ENCODE peak calls at places on chromosomes 2 and 18, in nine cellular contexts. One of them, this sample, is unnamed.
A peak's percentile ranks its signal among the peaks of the same experiment; 100 is the strongest.

GRCh38 chr2:30695749-30696148 is 111.5 kb downstream of the CAPN13 start:
- DNase-seq in effector CD4-positive, alpha-beta T cell: no peak
- DNase-seq in CD8-positive, alpha-beta T cell: peak; percentile 23
- DNase-seq in mucosa of descending colon: no peak
- DNase-seq in astrocyte of the spinal cord: no peak
- DNase-seq in fibroblast of gingiva: no peak
- DNase-seq in renal cortical epithelial cell: no peak
- DNase-seq in activated CD8-positive, alpha-beta memory T cell treated with anti-CD3 and anti-CD28 coated beads, Interleukin-2, amount 50 U/mL, for 48 hours: peak; percentile 30
- DNase-seq in naive B cell: no peak
- DNase-seq in this sample: no peak

GRCh38 chr2:71385008-71385407 is 53.4 kb downstream of the ZNF638 start:
- DNase-seq in effector CD4-positive, alpha-beta T cell: no peak
- DNase-seq in CD8-positive, alpha-beta T cell: no peak
- DNase-seq in mucosa of descending colon: no peak
- DNase-seq in astrocyte of the spinal cord: peak; percentile 78
- DNase-seq in fibroblast of gingiva: peak; percentile 78
- DNase-seq in renal cortical epithelial cell: peak; percentile 28
- DNase-seq in activated CD8-positive, alpha-beta memory T cell treated with anti-CD3 and anti-CD28 coated beads, Interleukin-2, amount 50 U/mL, for 48 hours: no peak
- DNase-seq in naive B cell: no peak
- DNase-seq in this sample: no peak

GRCh38 chr2:11321847-11322246 is 22.6 kb downstream of the ROCK2 start:
- DNase-seq in effector CD4-positive, alpha-beta T cell: no peak
- DNase-seq in CD8-positive, alpha-beta T cell: no peak
- DNase-seq in mucosa of descending colon: no peak
- DNase-seq in astrocyte of the spinal cord: no peak
- DNase-seq in fibroblast of gingiva: no peak
- DNase-seq in renal cortical epithelial cell: no peak
- DNase-seq in activated CD8-positive, alpha-beta memory T cell treated with anti-CD3 and anti-CD28 coated beads, Interleukin-2, amount 50 U/mL, for 48 hours: no peak
- DNase-seq in naive B cell: no peak
- DNase-seq in this sample: no peak

GRCh38 chr18:41870817-41871216 is 84.2 kb upstream of the PIK3C3 start:
- DNase-seq in effector CD4-positive, alpha-beta T cell: no peak
- DNase-seq in CD8-positive, alpha-beta T cell: no peak
- DNase-seq in mucosa of descending colon: no peak
- DNase-seq in astrocyte of the spinal cord: no peak
- DNase-seq in fibroblast of gingiva: no peak
- DNase-seq in renal cortical epithelial cell: no peak
- DNase-seq in activated CD8-positive, alpha-beta memory T cell treated with anti-CD3 and anti-CD28 coated beads, Interleukin-2, amount 50 U/mL, for 48 hours: no peak
- DNase-seq in naive B cell: no peak
- DNase-seq in this sample: no peak

GRCh38 chr2:29560030-29560429 is 361.4 kb downstream of the ALK start:
- DNase-seq in effector CD4-positive, alpha-beta T cell: no peak
- DNase-seq in CD8-positive, alpha-beta T cell: no peak
- DNase-seq in mucosa of descending colon: no peak
- DNase-seq in astrocyte of the spinal cord: no peak
- DNase-seq in fibroblast of gingiva: no peak
- DNase-seq in renal cortical epithelial cell: no peak
- DNase-seq in activated CD8-positive, alpha-beta memory T cell treated with anti-CD3 and anti-CD28 coated beads, Interleukin-2, amount 50 U/mL, for 48 hours: no peak
- DNase-seq in naive B cell: no peak
- DNase-seq in this sample: no peak

GRCh38 chr18:23302852-23303527 is 150.1 kb upstream of the RIOK3 start:
- DNase-seq in effector CD4-positive, alpha-beta T cell: no peak
- DNase-seq in CD8-positive, alpha-beta T cell: no peak
- DNase-seq in mucosa of descending colon: no peak
- DNase-seq in astrocyte of the spinal cord: peak; percentile 94
- DNase-seq in fibroblast of gingiva: peak; percentile 89
- DNase-seq in renal cortical epithelial cell: peak; percentile 91
- DNase-seq in activated CD8-positive, alpha-beta memory T cell treated with anti-CD3 and anti-CD28 coated beads, Interleukin-2, amount 50 U/mL, for 48 hours: no peak
- DNase-seq in naive B cell: no peak
- DNase-seq in this sample: peak; percentile 33

GRCh38 chr2:218000137-218000536 is 2.7 kb downstream of the TNS1 start:
- DNase-seq in effector CD4-positive, alpha-beta T cell: no peak
- DNase-seq in CD8-positive, alpha-beta T cell: no peak
- DNase-seq in mucosa of descending colon: no peak
- DNase-seq in astrocyte of the spinal cord: peak; percentile 46
- DNase-seq in fibroblast of gingiva: peak; percentile 88
- DNase-seq in renal cortical epithelial cell: no peak
- DNase-seq in activated CD8-positive, alpha-beta memory T cell treated with anti-CD3 and anti-CD28 coated beads, Interleukin-2, amount 50 U/mL, for 48 hours: no peak
- DNase-seq in naive B cell: no peak
- DNase-seq in this sample: no peak

GRCh38 chr18:35345460-35345921 is 1.3 kb upstream of the ZNF24 start:
- DNase-seq in effector CD4-positive, alpha-beta T cell: no peak
- DNase-seq in CD8-positive, alpha-beta T cell: no peak
- DNase-seq in mucosa of descending colon: no peak
- DNase-seq in astrocyte of the spinal cord: no peak
- DNase-seq in fibroblast of gingiva: peak; percentile 5
- DNase-seq in renal cortical epithelial cell: peak; percentile 36
- DNase-seq in activated CD8-positive, alpha-beta memory T cell treated with anti-CD3 and anti-CD28 coated beads, Interleukin-2, amount 50 U/mL, for 48 hours: no peak
- DNase-seq in naive B cell: peak; percentile 23
- DNase-seq in this sample: no peak

GRCh38 chr2:182890773-182891381 is 24.4 kb upstream of the FRZB start:
- DNase-seq in effector CD4-positive, alpha-beta T cell: no peak
- DNase-seq in CD8-positive, alpha-beta T cell: no peak
- DNase-seq in mucosa of descending colon: no peak
- DNase-seq in astrocyte of the spinal cord: no peak
- DNase-seq in fibroblast of gingiva: no peak
- DNase-seq in renal cortical epithelial cell: no peak
- DNase-seq in activated CD8-positive, alpha-beta memory T cell treated with anti-CD3 and anti-CD28 coated beads, Interleukin-2, amount 50 U/mL, for 48 hours: no peak
- DNase-seq in naive B cell: no peak
- DNase-seq in this sample: no peak

GRCh38 chr2:17416891-17417391 is 101.3 kb downstream of the RAD51AP2 start:
- DNase-seq in effector CD4-positive, alpha-beta T cell: no peak
- DNase-seq in CD8-positive, alpha-beta T cell: no peak
- DNase-seq in mucosa of descending colon: no peak
- DNase-seq in astrocyte of the spinal cord: peak; percentile 98
- DNase-seq in fibroblast of gingiva: no peak
- DNase-seq in renal cortical epithelial cell: peak; percentile 89
- DNase-seq in activated CD8-positive, alpha-beta memory T cell treated with anti-CD3 and anti-CD28 coated beads, Interleukin-2, amount 50 U/mL, for 48 hours: no peak
- DNase-seq in naive B cell: no peak
- DNase-seq in this sample: no peak

GRCh38 chr2:89833116-89833779 is 1141.8 kb downstream of the RPIA start:
- DNase-seq in effector CD4-positive, alpha-beta T cell: no peak
- DNase-seq in CD8-positive, alpha-beta T cell: no peak
- DNase-seq in mucosa of descending colon: no peak
- DNase-seq in astrocyte of the spinal cord: no peak
- DNase-seq in fibroblast of gingiva: peak; percentile 30
- DNase-seq in renal cortical epithelial cell: no peak
- DNase-seq in activated CD8-positive, alpha-beta memory T cell treated with anti-CD3 and anti-CD28 coated beads, Interleukin-2, amount 50 U/mL, for 48 hours: no peak
- DNase-seq in naive B cell: no peak
- DNase-seq in this sample: no peak

GRCh38 chr2:133241231-133241575 is 327.1 kb downstream of the NCKAP5 start:
- DNase-seq in effector CD4-positive, alpha-beta T cell: no peak
- DNase-seq in CD8-positive, alpha-beta T cell: no peak
- DNase-seq in mucosa of descending colon: no peak
- DNase-seq in astrocyte of the spinal cord: peak; percentile 41
- DNase-seq in fibroblast of gingiva: peak; percentile 86
- DNase-seq in renal cortical epithelial cell: peak; percentile 10
- DNase-seq in activated CD8-positive, alpha-beta memory T cell treated with anti-CD3 and anti-CD28 coated beads, Interleukin-2, amount 50 U/mL, for 48 hours: no peak
- DNase-seq in naive B cell: no peak
- DNase-seq in this sample: no peak

GRCh38 chr2:150296795-150297546 is 190.5 kb downstream of the RND3 start:
- DNase-seq in effector CD4-positive, alpha-beta T cell: no peak
- DNase-seq in CD8-positive, alpha-beta T cell: no peak
- DNase-seq in mucosa of descending colon: no peak
- DNase-seq in astrocyte of the spinal cord: peak; percentile 43
- DNase-seq in fibroblast of gingiva: peak; percentile 67
- DNase-seq in renal cortical epithelial cell: peak; percentile 66
- DNase-seq in activated CD8-positive, alpha-beta memory T cell treated with anti-CD3 and anti-CD28 coated beads, Interleukin-2, amount 50 U/mL, for 48 hours: no peak
- DNase-seq in naive B cell: no peak
- DNase-seq in this sample: no peak

GRCh38 chr2:58865436-58865835 is 624.3 kb upstream of the FANCL start:
- DNase-seq in effector CD4-positive, alpha-beta T cell: no peak
- DNase-seq in CD8-positive, alpha-beta T cell: no peak
- DNase-seq in mucosa of descending colon: no peak
- DNase-seq in astrocyte of the spinal cord: no peak
- DNase-seq in fibroblast of gingiva: no peak
- DNase-seq in renal cortical epithelial cell: no peak
- DNase-seq in activated CD8-positive, alpha-beta memory T cell treated with anti-CD3 and anti-CD28 coated beads, Interleukin-2, amount 50 U/mL, for 48 hours: no peak
- DNase-seq in naive B cell: no peak
- DNase-seq in this sample: no peak

GRCh38 chr2:204988836-204989235 is 443.6 kb downstream of the PARD3B start:
- DNase-seq in effector CD4-positive, alpha-beta T cell: no peak
- DNase-seq in CD8-positive, alpha-beta T cell: no peak
- DNase-seq in mucosa of descending colon: no peak
- DNase-seq in astrocyte of the spinal cord: no peak
- DNase-seq in fibroblast of gingiva: no peak
- DNase-seq in renal cortical epithelial cell: no peak
- DNase-seq in activated CD8-positive, alpha-beta memory T cell treated with anti-CD3 and anti-CD28 coated beads, Interleukin-2, amount 50 U/mL, for 48 hours: no peak
- DNase-seq in naive B cell: no peak
- DNase-seq in this sample: no peak

GRCh38 chr2:182280128-182280527 is 146.7 kb downstream of the PDE1A start:
- DNase-seq in effector CD4-positive, alpha-beta T cell: no peak
- DNase-seq in CD8-positive, alpha-beta T cell: no peak
- DNase-seq in mucosa of descending colon: no peak
- DNase-seq in astrocyte of the spinal cord: peak; percentile 55
- DNase-seq in fibroblast of gingiva: no peak
- DNase-seq in renal cortical epithelial cell: peak; percentile 30
- DNase-seq in activated CD8-positive, alpha-beta memory T cell treated with anti-CD3 and anti-CD28 coated beads, Interleukin-2, amount 50 U/mL, for 48 hours: no peak
- DNase-seq in naive B cell: no peak
- DNase-seq in this sample: no peak

GRCh38 chr18:5955861-5956260 is 60.5 kb upstream of the TMEM200C start:
- DNase-seq in effector CD4-positive, alpha-beta T cell: no peak
- DNase-seq in CD8-positive, alpha-beta T cell: no peak
- DNase-seq in mucosa of descending colon: no peak
- DNase-seq in astrocyte of the spinal cord: no peak
- DNase-seq in fibroblast of gingiva: no peak
- DNase-seq in renal cortical epithelial cell: no peak
- DNase-seq in activated CD8-positive, alpha-beta memory T cell treated with anti-CD3 and anti-CD28 coated beads, Interleukin-2, amount 50 U/mL, for 48 hours: no peak
- DNase-seq in naive B cell: no peak
- DNase-seq in this sample: no peak

GRCh38 chr2:64612575-64613195 is 41.0 kb downstream of the SERTAD2 start:
- DNase-seq in effector CD4-positive, alpha-beta T cell: no peak
- DNase-seq in CD8-positive, alpha-beta T cell: peak; percentile 36
- DNase-seq in mucosa of descending colon: peak; percentile 7
- DNase-seq in astrocyte of the spinal cord: no peak
- DNase-seq in fibroblast of gingiva: no peak
- DNase-seq in renal cortical epithelial cell: no peak
- DNase-seq in activated CD8-positive, alpha-beta memory T cell treated with anti-CD3 and anti-CD28 coated beads, Interleukin-2, amount 50 U/mL, for 48 hours: no peak
- DNase-seq in naive B cell: no peak
- DNase-seq in this sample: peak; percentile 23

GRCh38 chr2:127479866-127480743 is 46.2 kb downstream of the IWS1 start:
- DNase-seq in effector CD4-positive, alpha-beta T cell: no peak
- DNase-seq in CD8-positive, alpha-beta T cell: no peak
- DNase-seq in mucosa of descending colon: no peak
- DNase-seq in astrocyte of the spinal cord: no peak
- DNase-seq in fibroblast of gingiva: no peak
- DNase-seq in renal cortical epithelial cell: no peak
- DNase-seq in activated CD8-positive, alpha-beta memory T cell treated with anti-CD3 and anti-CD28 coated beads, Interleukin-2, amount 50 U/mL, for 48 hours: no peak
- DNase-seq in naive B cell: no peak
- DNase-seq in this sample: peak; percentile 73

GRCh38 chr18:12659904-12660605 is 2.1 kb upstream of the SPIRE1 start:
- DNase-seq in effector CD4-positive, alpha-beta T cell: peak; percentile 3
- DNase-seq in CD8-positive, alpha-beta T cell: no peak
- DNase-seq in mucosa of descending colon: no peak
- DNase-seq in astrocyte of the spinal cord: peak; percentile 74
- DNase-seq in fibroblast of gingiva: peak; percentile 59
- DNase-seq in renal cortical epithelial cell: peak; percentile 72
- DNase-seq in activated CD8-positive, alpha-beta memory T cell treated with anti-CD3 and anti-CD28 coated beads, Interleukin-2, amount 50 U/mL, for 48 hours: no peak
- DNase-seq in naive B cell: peak; percentile 23
- DNase-seq in this sample: peak; percentile 71

GRCh38 chr2:165239230-165239629 is at the start of gene SCN2A:
- DNase-seq in effector CD4-positive, alpha-beta T cell: no peak
- DNase-seq in CD8-positive, alpha-beta T cell: no peak
- DNase-seq in mucosa of descending colon: no peak
- DNase-seq in astrocyte of the spinal cord: peak; percentile 63
- DNase-seq in fibroblast of gingiva: peak; percentile 54
- DNase-seq in renal cortical epithelial cell: peak; percentile 74
- DNase-seq in activated CD8-positive, alpha-beta memory T cell treated with anti-CD3 and anti-CD28 coated beads, Interleukin-2, amount 50 U/mL, for 48 hours: no peak
- DNase-seq in naive B cell: no peak
- DNase-seq in this sample: peak; percentile 51